ENCODE peak calls at places on chromosome 1, in nine cellular contexts. D is CD8-positive, alpha-beta T cell; K is brain microvascular endothelial cell; Z is astrocyte of the spinal cord; T is fibroblast of mammary gland; Q is Jurkat, Clone E6-1; H is body of pancreas; M is tibial nerve; L is GM12864. N is an unnamed sample.

GRCh38 chr1:234610582-234611152 is 689 bp upstream of the IRF2BP2 start:
- DNase-seq in H (peak; percentile 96), L (peak; percentile 67), M (peak; percentile 88), K (peak; percentile 93), Q (peak; percentile 91), D (peak; percentile 93), T (peak; percentile 93), Z (peak; percentile 96), N (peak; percentile 99)

GRCh38 chr1:21490774-21491482 is 18.3 kb upstream of the ALPL start:
- DNase-seq in D (no peak), L (no peak), M (no peak), K (peak; percentile 78), Z (peak; percentile 53), T (peak; percentile 84), Q (no peak), H (no peak), N (no peak)

GRCh38 chr1:63205776-63206175 is 116.6 kb upstream of the FOXD3 start:
- DNase-seq in K (no peak), L (no peak), D (no peak), Z (no peak), H (no peak), Q (no peak), T (no peak), M (no peak), N (no peak)

GRCh38 chr1:233543338-233544255 is 70.3 kb upstream of the KCNK1 start:
- DNase-seq in T (peak; percentile 98), D (no peak), K (peak; percentile 38), L (no peak), Q (no peak), H (no peak), Z (peak; percentile 88), M (no peak), N (peak; percentile 44)

GRCh38 chr1:24727490-24728214 is 17.6 kb upstream of the CLIC4 start:
- DNase-seq in T (peak; percentile 89), M (no peak), D (no peak), Q (no peak), Z (peak; percentile 93), K (peak; percentile 92), H (no peak), L (no peak), N (peak; percentile 93)

GRCh38 chr1:218123968-218124367 is 161.1 kb upstream of the RRP15 start:
- DNase-seq in H (no peak), Q (no peak), L (no peak), K (no peak), T (no peak), Z (no peak), M (no peak), D (no peak), N (no peak)

GRCh38 chr1:214685906-214686305 is 82.9 kb downstream of the CENPF start:
- DNase-seq in K (no peak), D (no peak), M (no peak), H (no peak), Z (peak; percentile 60), L (no peak), T (no peak), Q (no peak), N (no peak)

GRCh38 chr1:21325731-21326387 is 35.6 kb upstream of the ECE1 start:
- DNase-seq in H (no peak), M (no peak), Z (no peak), K (no peak), T (no peak), Q (no peak), D (no peak), L (no peak), N (no peak)

GRCh38 chr1:61049850-61050540 is 32.4 kb upstream of the NFIA start:
- DNase-seq in K (peak; percentile 81), T (peak; percentile 80), D (peak; percentile 92), M (peak; percentile 97), Q (peak; percentile 75), H (peak; percentile 97), Z (peak; percentile 82), L (peak; percentile 49), N (peak; percentile 94)

GRCh38 chr1:61053281-61053711 is 29.1 kb upstream of the NFIA start:
- DNase-seq in Z (no peak), T (no peak), Q (no peak), M (no peak), H (no peak), D (no peak), L (no peak), K (no peak), N (no peak)

GRCh38 chr1:61052393-61053280 is 29.7 kb upstream of the NFIA start:
- DNase-seq in H (no peak), Q (no peak), K (no peak), M (peak; percentile 7), T (no peak), Z (no peak), D (no peak), L (no peak), N (no peak)

GRCh38 chr1:61050541-61051454 is 31.6 kb upstream of the NFIA start:
- DNase-seq in Z (no peak), Q (no peak), K (no peak), D (no peak), H (peak; percentile 56), M (peak; percentile 16), L (no peak), T (no peak), N (peak; percentile 92)

DNA sequence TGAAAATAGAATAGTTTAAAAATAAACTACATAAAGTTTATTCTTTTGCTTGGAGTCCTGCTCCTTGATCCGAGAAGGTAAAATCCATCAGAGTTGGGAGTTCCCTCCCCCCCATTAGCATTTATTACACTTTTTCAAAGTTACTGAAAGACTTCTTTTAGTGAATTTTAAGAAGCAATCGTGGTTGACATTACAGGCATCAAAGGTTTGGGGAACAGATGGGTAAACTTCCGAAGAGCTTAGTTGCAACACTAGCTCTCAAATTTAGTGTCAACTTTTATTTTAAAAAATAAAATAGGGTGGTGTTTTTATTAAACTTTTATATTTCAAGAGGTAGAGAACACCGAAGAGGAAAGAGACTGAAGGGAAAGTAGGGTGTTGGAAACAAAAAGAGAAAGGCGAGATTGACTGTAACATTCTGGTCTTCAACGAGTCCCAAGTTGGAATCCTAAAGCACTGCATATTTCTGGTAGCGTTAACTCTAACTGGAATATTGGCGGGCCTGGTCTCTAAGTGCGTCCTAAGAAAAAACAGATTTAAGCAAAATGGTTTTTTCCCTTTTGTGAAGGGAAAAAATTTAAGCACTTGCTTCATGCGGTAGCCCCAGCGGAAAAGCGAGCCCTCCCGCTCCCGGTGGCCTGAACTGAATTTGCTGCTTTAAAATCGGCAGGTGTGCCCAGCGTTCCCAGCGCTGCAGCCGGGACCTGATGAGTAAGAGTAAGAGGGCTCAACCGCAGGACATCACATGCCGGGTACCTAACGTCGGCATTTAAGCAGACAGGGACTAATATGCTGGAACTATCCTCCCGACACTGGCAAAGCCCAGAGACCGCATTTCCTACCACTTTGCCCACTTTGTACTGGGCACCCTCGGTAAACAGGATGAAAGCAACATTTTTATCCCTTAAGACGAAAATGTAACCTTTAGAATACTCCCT is 30.6 kb upstream of the NFIA start:
- DNase-seq in H (no peak), Z (peak; percentile 13), D (no peak), T (peak; percentile 19), M (peak; percentile 22), K (no peak), Q (no peak), L (no peak), N (no peak)
- H3K4me3 ChIP-seq in H (no peak overlapping the region), Z (no peak overlapping the region), D (peak overlapping the region; percentile 73), T (peak overlapping the region; percentile 64), M (peak overlapping the region; percentile 82), K (no peak overlapping the region), Q (no peak overlapping the region), L (no peak overlapping the region), N (no peak overlapping the region)

GRCh38 chr1:1776672-1777393 is 1.4 kb downstream of the NADK start:
- DNase-seq in M (no peak), T (no peak), Q (no peak), H (no peak), K (no peak), L (no peak), D (no peak), Z (no peak), N (no peak)

GRCh38 chr1:1773874-1774273 is 4.4 kb downstream of the NADK start:
- DNase-seq in Z (no peak), H (no peak), Q (no peak), L (no peak), D (no peak), K (no peak), M (no peak), T (no peak), N (no peak)

GRCh38 chr1:1777510-1777909 is 760 bp downstream of the NADK start:
- DNase-seq in Q (no peak), Z (peak; percentile 34), K (no peak), T (peak; percentile 75), D (no peak), H (no peak), L (no peak), M (peak; percentile 57), N (peak; percentile 87)

GRCh38 chr1:1777950-1778826 is at the start of gene NADK:
- DNase-seq in M (no peak), K (no peak), Z (no peak), T (peak; percentile 39), D (peak; percentile 74), Q (peak; percentile 38), H (peak; percentile 64), L (no peak), N (no peak)

GRCh38 chr1:1775364-1776226 is 2.7 kb downstream of the NADK start:
- DNase-seq in M (no peak), L (no peak), T (no peak), D (no peak), Z (no peak), Q (no peak), H (no peak), K (no peak), N (no peak)
- H3K4me3 ChIP-seq in M (no peak overlapping the region), L (peak overlapping the region; percentile 43), T (no peak overlapping the region), D (no peak overlapping the region), Z (no peak overlapping the region), Q (no peak overlapping the region), H (no peak overlapping the region), K (no peak overlapping the region), N (no peak overlapping the region)

GRCh38 chr1:245693941-245694340 is 539.2 kb downstream of the KIF26B start:
- DNase-seq in Q (no peak), D (no peak), M (no peak), T (no peak), Z (no peak), H (no peak), K (no peak), L (no peak), N (no peak)
- H3K4me3 ChIP-seq in Q (no peak overlapping the region), D (no peak overlapping the region), M (no peak overlapping the region), T (no peak overlapping the region), Z (no peak overlapping the region), H (no peak overlapping the region), K (no peak overlapping the region), L (no peak overlapping the region), N (no peak overlapping the region)

GRCh38 chr1:209456878-209457277 is 126.6 kb upstream of the CAMK1G start:
- DNase-seq in L (no peak), Z (no peak), M (no peak), D (no peak), H (no peak), K (no peak), Q (no peak), T (peak; percentile 22), N (no peak)

GRCh38 chr1:209457618-209458017 is 125.9 kb upstream of the CAMK1G start:
- DNase-seq in Z (no peak), T (no peak), M (no peak), K (no peak), Q (no peak), H (no peak), D (no peak), L (no peak), N (no peak)

GRCh38 chr1:209455666-209456065 is 127.8 kb upstream of the CAMK1G start:
- DNase-seq in Z (no peak), L (no peak), T (no peak), H (no peak), M (no peak), D (no peak), K (no peak), Q (no peak), N (no peak)

GRCh38 chr1:209455133-209455532 is 128.4 kb upstream of the CAMK1G start:
- DNase-seq in D (no peak), M (no peak), Q (no peak), H (no peak), Z (no peak), T (peak; percentile 38), K (no peak), L (no peak), N (no peak)

GRCh38 chr1:209454340-209455014 is 129.0 kb upstream of the CAMK1G start:
- DNase-seq in M (no peak), K (no peak), T (no peak), Z (no peak), L (no peak), H (no peak), D (no peak), Q (no peak), N (no peak)
- H3K4me3 ChIP-seq in M (no peak overlapping the region), K (no peak overlapping the region), T (no peak overlapping the region), Z (no peak overlapping the region), L (no peak overlapping the region), H (no peak overlapping the region), D (no peak overlapping the region), Q (no peak overlapping the region), N (no peak overlapping the region)

N was measured in lower leg skin.